ENCODE peak calls at places on chromosomes 12 and 14, in ten cellular contexts. N is heart right ventricle, E is cardiac fibroblast, F is mammary epithelial cell, L is dorsolateral prefrontal cortex, T is upper lobe of right lung, Q is GM12878, V is heart left ventricle, J is colonic mucosa, Z is A549. H is an unnamed sample.

GRCh38 chr14:88667555-88668273 is 104.9 kb downstream of the ZC3H14 start:
- DNase-seq in N (peak), E (peak), F (peak), L (peak), T (peak), Q (peak), V (peak), J (peak), Z (peak), H (peak)

GRCh38 chr14:96631621-96632362 is 129.6 kb downstream of the PAPOLA start:
- DNase-seq in N (no peak), E (no peak), F (no peak), L (no peak), T (no peak), Q (no peak), V (no peak), J (peak), Z (no peak), H (no peak)

GRCh38 chr12:75704664-75705063 is 193.3 kb upstream of the KRR1 start:
- DNase-seq in N (no peak), E (peak), F (no peak), L (no peak), T (no peak), Q (no peak), V (no peak), J (no peak), Z (no peak), H (no peak)

GRCh38 chr14:93042968-93043940 is 72.5 kb downstream of the ITPK1 start:
- DNase-seq in N (peak), E (peak), F (peak), L (no peak), T (peak), Q (no peak), V (peak), J (peak), Z (peak), H (no peak)

GRCh38 chr12:117853600-117853999 is 115.2 kb downstream of the KSR2 start:
- DNase-seq in N (no peak), E (no peak), F (peak), L (no peak), T (no peak), Q (no peak), V (no peak), J (peak), Z (peak), H (no peak)

GRCh38 chr12:19034937-19035336 is 94.6 kb upstream of the PLEKHA5 start:
- DNase-seq in N (no peak), E (no peak), F (no peak), L (no peak), T (no peak), Q (no peak), V (no peak), J (no peak), Z (no peak), H (no peak)

GRCh38 chr12:104519190-104519857 is 62.6 kb downstream of the CHST11 start:
- DNase-seq in N (no peak), E (no peak), F (no peak), L (no peak), T (no peak), Q (no peak), V (no peak), J (no peak), Z (no peak), H (no peak)

GRCh38 chr14:68468437-68469207 is 324.2 kb downstream of the ZFP36L1 start:
- DNase-seq in N (no peak), E (peak), F (peak), L (no peak), T (no peak), Q (no peak), V (no peak), J (no peak), Z (no peak), H (no peak)

GRCh38 chr14:22547309-22547947 is 41.6 kb downstream of the DAD1 start:
- DNase-seq in N (peak), E (no peak), F (no peak), L (no peak), T (no peak), Q (no peak), V (peak), J (peak), Z (no peak), H (no peak)
- H3K4me3 ChIP-seq in N (no peak), E (no peak), F (no peak), L (no peak), T (no peak), Q (no peak), V (no peak), J (no peak), Z (no peak), H (no peak)

DNA sequence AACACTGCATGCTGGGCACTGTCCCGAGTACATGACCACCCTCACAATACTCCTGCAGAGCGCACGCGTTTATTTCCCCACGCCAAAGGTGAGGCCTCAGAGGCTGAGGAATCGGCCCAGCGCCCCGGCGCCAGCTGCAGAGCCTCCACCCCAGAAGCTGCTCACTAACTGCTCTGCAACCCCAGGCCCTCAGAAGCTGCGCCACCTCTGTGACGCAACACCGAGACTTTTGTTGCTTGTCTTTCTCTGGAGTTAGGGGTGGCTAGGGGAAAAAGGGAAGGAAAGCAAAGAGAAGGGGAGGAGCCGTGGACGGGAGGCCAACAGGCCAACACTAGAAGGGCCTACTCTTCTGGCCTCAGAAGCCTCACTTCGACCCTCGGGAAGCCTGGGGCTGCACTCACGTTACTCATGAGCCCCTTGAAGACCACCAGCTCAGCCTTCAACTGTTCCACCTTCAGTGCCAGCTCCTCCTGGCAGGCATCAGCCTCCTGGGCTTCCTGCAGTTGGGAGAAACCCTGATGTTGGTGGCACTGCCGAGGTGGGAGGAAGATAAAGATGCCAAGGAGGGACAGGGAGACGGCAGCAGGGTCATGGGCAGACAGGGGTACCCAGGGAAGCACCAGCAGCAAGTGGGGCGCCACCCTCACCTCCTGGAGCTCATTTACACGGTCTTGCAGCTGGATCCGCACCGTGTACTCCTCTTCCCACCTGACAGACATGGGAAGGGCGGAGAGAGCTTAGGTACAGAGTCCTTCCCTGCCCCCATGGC is 5.4 kb downstream of the IFFO1 start:
- DNase-seq in N (no peak), E (no peak), F (no peak), L (no peak), T (no peak), Q (no peak), V (no peak), J (no peak), Z (no peak), H (no peak)
- H3K4me3 ChIP-seq in N (peak), E (no peak), F (no peak), L (peak), T (no peak), Q (no peak), V (peak), J (no peak), Z (no peak), H (no peak)

GRCh38 chr12:65785500-65785899 is 38.8 kb upstream of the HMGA2 start:
- DNase-seq in N (no peak), E (no peak), F (no peak), L (no peak), T (no peak), Q (no peak), V (no peak), J (no peak), Z (no peak), H (no peak)

GRCh38 chr12:65781681-65782269 is 42.5 kb upstream of the HMGA2 start:
- DNase-seq in N (no peak), E (no peak), F (peak), L (no peak), T (no peak), Q (no peak), V (no peak), J (no peak), Z (no peak), H (no peak)

GRCh38 chr12:65786041-65786440 is 38.2 kb upstream of the HMGA2 start:
- DNase-seq in N (no peak), E (no peak), F (no peak), L (no peak), T (no peak), Q (no peak), V (no peak), J (no peak), Z (no peak), H (no peak)

GRCh38 chr12:65787056-65787855 is 37.0 kb upstream of the HMGA2 start:
- DNase-seq in N (peak), E (no peak), F (no peak), L (no peak), T (no peak), Q (no peak), V (peak), J (no peak), Z (no peak), H (no peak)

DNA sequence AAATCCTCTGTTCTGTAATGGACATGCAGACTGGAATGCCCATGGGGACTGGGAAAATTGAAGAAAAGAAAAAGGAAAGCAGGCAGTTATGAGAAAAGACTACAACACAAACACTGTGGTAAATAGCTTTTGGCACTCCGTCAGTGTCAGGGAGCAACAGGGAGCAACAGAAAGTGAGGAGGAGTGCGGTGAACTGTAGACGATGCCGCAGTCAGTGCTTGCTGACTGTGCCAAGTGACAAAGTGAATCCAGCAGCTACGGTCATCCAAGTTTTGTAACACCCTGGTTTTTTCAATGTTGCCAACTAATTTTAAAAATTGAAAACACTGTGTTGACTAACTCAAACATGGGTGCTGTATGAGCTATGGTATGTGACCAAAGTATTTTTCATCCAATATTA is 39.7 kb upstream of the HMGA2 start:
- DNase-seq in N (no peak), E (peak), F (no peak), L (no peak), T (no peak), Q (no peak), V (no peak), J (no peak), Z (no peak), H (no peak)
- H3K4me3 ChIP-seq in N (no peak), E (no peak), F (no peak), L (no peak), T (no peak), Q (no peak), V (no peak), J (no peak), Z (no peak), H (no peak)

GRCh38 chr14:61570188-61570960 is 124.9 kb upstream of the HIF1A start:
- DNase-seq in N (no peak), E (no peak), F (no peak), L (no peak), T (no peak), Q (no peak), V (no peak), J (no peak), Z (no peak), H (no peak)
- H3K4me3 ChIP-seq in N (no peak), E (peak), F (no peak), L (no peak), T (no peak), Q (no peak), V (no peak), J (no peak), Z (no peak), H (no peak)

DNA sequence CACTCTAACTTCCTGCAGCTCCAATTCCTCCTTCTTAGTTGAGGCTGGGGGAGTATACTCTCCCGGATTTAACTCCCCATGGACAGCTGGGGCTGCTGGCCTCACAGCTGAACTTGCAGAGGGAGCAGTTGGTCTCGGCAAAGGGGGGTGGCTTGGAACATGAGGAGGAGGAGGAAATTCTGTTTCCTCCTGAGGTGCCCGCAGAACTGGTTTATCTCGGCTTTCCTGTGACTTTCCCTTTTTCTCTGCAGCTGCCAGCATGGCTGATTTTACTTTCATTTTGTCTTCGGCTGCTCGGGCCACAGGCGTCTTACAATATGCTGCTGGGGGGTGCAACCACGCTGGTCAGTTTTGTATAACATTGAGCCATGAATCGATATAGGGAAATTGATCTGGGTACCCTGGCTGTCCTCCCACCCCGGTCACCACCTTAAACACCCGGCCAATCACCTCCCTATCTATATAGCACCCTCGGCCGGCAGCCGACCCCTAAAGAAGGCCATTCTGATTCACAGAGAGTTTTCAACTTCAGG is 1317.6 kb downstream of the TMEM121 start:
- DNase-seq in N (peak), E (peak), F (peak), L (no peak), T (peak), Q (no peak), V (peak), J (peak), Z (no peak), H (peak)
- H3K4me3 ChIP-seq in N (peak), E (peak), F (peak), L (peak), T (peak), Q (peak), V (peak), J (peak), Z (peak), H (peak)

H was measured in GM06990.